ENCODE peak calls at places on chromosomes 3 and 15, in five cellular contexts. E, T, Y, M and D are unnamed samples.

GRCh38 chr3:163622384-163622783 is 1455.9 kb downstream of the SI start:
- DNase-seq in T (no peak), Y (no peak), E (no peak), M (no peak), D (no peak)

GRCh38 chr3:122577409-122578028 is at the start of gene PARP15:
- DNase-seq in T (no peak), E (no peak), Y (peak), M (no peak), D (no peak)

GRCh38 chr3:8846176-8846575 is 76.8 kb upstream of the OXTR start:
- DNase-seq in T (no peak), E (no peak), M (no peak), Y (no peak), D (no peak)

GRCh38 chr15:55764398-55764797 is 21.4 kb upstream of the PRTG start:
- DNase-seq in M (no peak), Y (no peak), E (no peak), T (no peak), D (no peak)

GRCh38 chr3:179410317-179410716 is 41.0 kb downstream of the GNB4 start:
- DNase-seq in T (no peak), M (no peak), Y (no peak), E (no peak), D (no peak)

GRCh38 chr3:116291141-116291540 is 154.1 kb downstream of the LSAMP start:
- DNase-seq in M (no peak), Y (no peak), E (no peak), T (no peak), D (no peak)

GRCh38 chr3:182233405-182233804 is 521.7 kb downstream of the SOX2 start:
- DNase-seq in Y (no peak), M (no peak), E (no peak), T (no peak), D (no peak)

GRCh38 chr3:111874177-111874820 is 15.2 kb downstream of the PHLDB2 start:
- DNase-seq in M (no peak), T (no peak), Y (no peak), E (no peak), D (no peak)

GRCh38 chr3:52319921-52320595 is 3.9 kb downstream of the DNAH1 start:
- DNase-seq in M (no peak), E (no peak), Y (no peak), T (no peak), D (no peak)

GRCh38 chr15:73749533-73749932 is 3.6 kb downstream of the INSYN1 start:
- DNase-seq in E (no peak), M (no peak), T (no peak), Y (no peak), D (no peak)

GRCh38 chr15:70098461-70099166 is 897 bp upstream of the TLE3 start:
- DNase-seq in Y (peak), E (peak), M (no peak), T (peak), D (peak)

GRCh38 chr15:66408690-66409089 is 22.0 kb downstream of the MAP2K1 start:
- DNase-seq in T (no peak), E (no peak), M (no peak), Y (no peak), D (no peak)

GRCh38 chr3:138946554-138947302 is at the start of the genes FOXL2 and FOXL2NB:
- DNase-seq in E (no peak), M (no peak), T (no peak), Y (peak), D (no peak)

GRCh38 chr3:14224895-14225294 is 46.3 kb downstream of the LSM3 start:
- DNase-seq in Y (no peak), E (no peak), M (no peak), T (no peak), D (no peak)

GRCh38 chr3:194814878-194815357 is 129.2 kb downstream of the FAM43A start:
- DNase-seq in T (no peak), E (no peak), M (no peak), Y (no peak), D (no peak)

GRCh38 chr3:121956363-121956762 is 62.2 kb downstream of the SLC15A2 start:
- DNase-seq in M (no peak), E (no peak), T (no peak), Y (no peak), D (no peak)

GRCh38 chr3:179148446-179149238 is 485 bp downstream of the PIK3CA start:
- DNase-seq in T (peak), M (peak), E (peak), Y (peak), D (no peak)

GRCh38 chr3:196688349-196688748 is 23.7 kb downstream of the CEP19 start:
- DNase-seq in M (peak), Y (no peak), T (peak), E (peak), D (peak)

GRCh38 chr3:94862703-94863102 is 799.8 kb downstream of the NSUN3 start:
- DNase-seq in T (no peak), E (no peak), Y (no peak), M (no peak), D (peak)

GRCh38 chr3:87145553-87145952 is 81.6 kb upstream of the CHMP2B start:
- DNase-seq in Y (peak), E (no peak), T (no peak), M (no peak), D (no peak)

GRCh38 chr3:170320471-170321121 is 36.9 kb upstream of the SKIL start:
- DNase-seq in Y (no peak), E (no peak), T (no peak), M (no peak), D (no peak)

GRCh38 chr3:79551325-79551892 is 216.4 kb downstream of the ROBO1 start:
- DNase-seq in T (no peak), Y (no peak), M (no peak), E (no peak), D (no peak)

GRCh38 chr15:70974004-70974832 is 81.6 kb downstream of the LRRC49 start:
- DNase-seq in Y (no peak), T (no peak), M (no peak), E (no peak), D (no peak)

GRCh38 chr3:56453027-56453426 is 15.2 kb downstream of the ERC2 start:
- DNase-seq in T (no peak), Y (no peak), M (no peak), E (no peak), D (no peak)

GRCh38 chr3:101732240-101732641 is 7.8 kb downstream of the CEP97 start:
- DNase-seq in M (no peak), E (no peak), Y (no peak), T (no peak), D (no peak)

GRCh38 chr3:170132335-170132734 is 49.2 kb downstream of the PHC3 start:
- DNase-seq in T (no peak), E (no peak), Y (peak), M (no peak), D (no peak)

GRCh38 chr15:88635343-88635742 is 3.5 kb upstream of the ISG20 start:
- DNase-seq in T (no peak), M (no peak), Y (peak), E (no peak), D (no peak)

GRCh38 chr15:69557340-69558137 is 104.9 kb downstream of the RPLP1 start:
- DNase-seq in T (no peak), M (no peak), Y (no peak), E (peak), D (peak)

GRCh38 chr3:159907828-159908227 is 80.8 kb upstream of the IL12A start:
- DNase-seq in M (peak), E (no peak), Y (no peak), T (no peak), D (no peak)

GRCh38 chr3:13667330-13667729 is 118.4 kb downstream of the FBLN2 start:
- DNase-seq in M (no peak), Y (no peak), T (no peak), E (no peak), D (no peak)

GRCh38 chr3:120894285-120894684 is 13.7 kb upstream of the STXBP5L start:
- DNase-seq in T (no peak), M (no peak), E (no peak), Y (no peak), D (no peak)

GRCh38 chr3:198079771-198080520 is 119.9 kb downstream of the LMLN start:
- DNase-seq in E (no peak), M (no peak), T (no peak), Y (peak), D (no peak)

GRCh38 chr3:54321515-54321914 is 199.2 kb downstream of the CACNA2D3 start:
- DNase-seq in E (no peak), Y (no peak), M (no peak), T (no peak), D (no peak)

GRCh38 chr15:73034213-73034612 is 18.1 kb upstream of the NEO1 start:
- DNase-seq in E (no peak), Y (no peak), T (no peak), M (no peak), D (no peak)

GRCh38 chr15:56469484-56469883 is 4.5 kb upstream of the MNS1 start:
- DNase-seq in E (no peak), M (peak), T (no peak), Y (no peak), D (no peak)

GRCh38 chr3:133915685-133916639 is 20.3 kb upstream of the RAB6B start:
- DNase-seq in M (no peak), T (no peak), Y (no peak), E (no peak), D (no peak)